ENCODE peak calls at places on chromosomes 11 and 22, in ten cellular contexts. T is GM20000, S is GM12865, H is iPS-NIHi11, B is NCI-H2081 treated with DMSO at 0.1 percent for 48 hours, M is sigmoid colon, Z is T follicular helper cell, D is HT1080, Y is HFFc6, Q is H54. U is an unnamed sample.

GRCh38 chr11:77346906-77347603 is 45.6 kb upstream of the GDPD4 start:
- DNase-seq in T (no peak), S (no peak), H (no peak), B (no peak), M (no peak), Z (no peak), D (peak), Y (peak), Q (no peak), U (no peak)

GRCh38 chr22:24322522-24322921 is 51.9 kb downstream of the SPECC1L start:
- DNase-seq in T (no peak), S (no peak), H (no peak), B (no peak), M (no peak), Z (no peak), D (no peak), Y (no peak), Q (no peak), U (no peak)

GRCh38 chr22:30191049-30191701 is 55.4 kb downstream of the LIF start:
- DNase-seq in T (no peak), S (no peak), H (no peak), B (no peak), M (no peak), Z (no peak), D (no peak), Y (no peak), Q (no peak), U (no peak)

GRCh38 chr22:36764641-36765040 is 11.3 kb downstream of the IFT27 start:
- DNase-seq in T (no peak), S (no peak), H (no peak), B (no peak), M (peak), Z (no peak), D (no peak), Y (no peak), Q (no peak), U (no peak)

GRCh38 chr22:50730941-50731661 is 6.9 kb upstream of the ACR start:
- DNase-seq in T (no peak), S (no peak), H (peak), B (no peak), M (no peak), Z (no peak), D (no peak), Y (no peak), Q (no peak), U (no peak)

GRCh38 chr22:24938741-24939341 is 7.7 kb downstream of the LHFPL7 start:
- DNase-seq in T (peak), S (peak), H (peak), B (no peak), M (no peak), Z (peak), D (peak), Y (peak), Q (no peak), U (no peak)

GRCh38 chr11:41392591-41392990 is 66.9 kb downstream of the LRRC4C start:
- DNase-seq in T (no peak), S (no peak), H (peak), B (no peak), M (no peak), Z (no peak), D (no peak), Y (no peak), Q (no peak), U (no peak)

GRCh38 chr11:65426839-65427690 is 4.5 kb downstream of the NEAT1 start:
- DNase-seq in T (no peak), S (peak), H (no peak), B (no peak), M (peak), Z (no peak), D (peak), Y (peak), Q (no peak), U (no peak)

GRCh38 chr11:69491071-69492031 is 9.9 kb downstream of the LINC01488 start:
- DNase-seq in T (no peak), S (no peak), H (no peak), B (no peak), M (no peak), Z (no peak), D (no peak), Y (no peak), Q (no peak), U (no peak)